ENCODE peak calls at places on chromosomes 16 and 17, in five cellular contexts. X, P, A, C and U are unnamed samples.

GRCh38 chr16:19765860-19766553 is 47.9 kb downstream of the IQCK start:
- DNase-seq in X (no peak), P (no peak), A (no peak), C (no peak), U (no peak)

GRCh38 chr16:27977966-27978365 is 85.5 kb downstream of the GSG1L start:
- DNase-seq in X (no peak), P (no peak), A (no peak), C (no peak), U (no peak)

GRCh38 chr16:81650982-81651562 is 128.0 kb upstream of the PLCG2 start:
- DNase-seq in X (peak; percentile 48), P (no peak), A (no peak), C (no peak), U (no peak)

GRCh38 chr16:77788196-77789084 is at the start of gene VAT1L:
- DNase-seq in X (peak; percentile 57), P (no peak), A (no peak), C (peak; percentile 69), U (no peak)

GRCh38 chr16:84503751-84504395 is 586 bp downstream of the MEAK7 start:
- DNase-seq in X (no peak), P (no peak), A (no peak), C (peak; percentile 17), U (no peak)

GRCh38 chr16:9297437-9298113 is 206.1 kb downstream of the HAPSTR1 start:
- DNase-seq in X (no peak), P (no peak), A (peak; percentile 34), C (peak; percentile 21), U (no peak)

GRCh38 chr17:40086150-40087044 is 14.0 kb downstream of the NR1D1 start:
- DNase-seq in X (peak; percentile 61), P (no peak), A (no peak), C (peak; percentile 62), U (no peak)

GRCh38 chr17:49748223-49748622 is 15.7 kb downstream of the FAM117A start:
- DNase-seq in X (no peak), P (no peak), A (no peak), C (no peak), U (no peak)

GRCh38 chr17:76530826-76531500 is 6.5 kb downstream of the CYGB start:
- DNase-seq in X (no peak), P (no peak), A (no peak), C (no peak), U (no peak)

GRCh38 chr16:51607202-51607756 is 456.2 kb upstream of the SALL1 start:
- DNase-seq in X (no peak), P (no peak), A (no peak), C (no peak), U (no peak)

GRCh38 chr16:81455720-81456494 is 11.3 kb downstream of the CMIP start:
- DNase-seq in X (no peak), P (no peak), A (no peak), C (no peak), U (no peak)

GRCh38 chr17:36934144-36934758 is 3.0 kb upstream of the LHX1 start:
- DNase-seq in X (no peak), P (no peak), A (no peak), C (no peak), U (no peak)

GRCh38 chr17:76038050-76038449 is 10.9 kb upstream of the EVPL start:
- DNase-seq in X (no peak), P (no peak), A (no peak), C (no peak), U (no peak)

GRCh38 chr16:87666919-87667318 is 64.6 kb downstream of the JPH3 start:
- DNase-seq in X (no peak), P (no peak), A (no peak), C (no peak), U (no peak)

GRCh38 chr17:5585814-5586558 is 1.7 kb upstream of the NLRP1 start:
- DNase-seq in X (peak; percentile 44), P (no peak), A (no peak), C (no peak), U (peak; percentile 15)

GRCh38 chr17:73646409-73647305 is 2.4 kb upstream of the SDK2 start:
- DNase-seq in X (peak; percentile 40), P (no peak), A (no peak), C (peak; percentile 31), U (no peak)

GRCh38 chr17:56608941-56609340 is 15.4 kb downstream of the NOG start:
- DNase-seq in X (no peak), P (no peak), A (no peak), C (no peak), U (no peak)

GRCh38 chr17:10130733-10131132 is 67.7 kb downstream of the GAS7 start:
- DNase-seq in X (no peak), P (no peak), A (no peak), C (no peak), U (no peak)

GRCh38 chr17:35224436-35224835 is 18.4 kb upstream of the SLFN5 start:
- DNase-seq in X (no peak), P (no peak), A (no peak), C (no peak), U (no peak)

GRCh38 chr17:7483238-7484066 is 714 bp upstream of the POLR2A start:
- DNase-seq in X (peak; percentile 96), P (peak; percentile 78), A (peak; percentile 79), C (peak; percentile 89), U (peak; percentile 72)

GRCh38 chr16:4372578-4373355 is 1.1 kb downstream of the VASN start:
- DNase-seq in X (no peak), P (no peak), A (no peak), C (peak; percentile 73), U (no peak)

GRCh38 chr16:31879937-31880321 is 6.3 kb downstream of the ZNF267 start:
- DNase-seq in X (no peak), P (no peak), A (no peak), C (no peak), U (no peak)

GRCh38 chr17:57767561-57767960 is 22.5 kb upstream of the CCDC182 start:
- DNase-seq in X (no peak), P (no peak), A (no peak), C (no peak), U (no peak)

GRCh38 chr16:47504599-47504998 is 43.5 kb downstream of the PHKB start:
- DNase-seq in X (peak; percentile 55), P (peak; percentile 2), A (no peak), C (no peak), U (no peak)

GRCh38 chr16:17743578-17743977 is 272.8 kb upstream of the XYLT1 start:
- DNase-seq in X (no peak), P (no peak), A (no peak), C (no peak), U (no peak)

GRCh38 chr16:69513180-69513966 is 52.4 kb upstream of the NFAT5 start:
- DNase-seq in X (no peak), P (peak; percentile 10), A (no peak), C (no peak), U (peak; percentile 38)

GRCh38 chr16:590165-590874 is 454 bp downstream of the RAB40C start:
- DNase-seq in X (peak; percentile 64), P (no peak), A (no peak), C (no peak), U (no peak)
- TF ChIP-seq CTCF in X (no peak), P (no peak), A (no peak), C (no peak), U (no peak)

GRCh38 chr17:32488177-32488542 is 1.4 kb downstream of the CDK5R1 start:
- DNase-seq in X (no peak), P (no peak), A (no peak), C (no peak), U (no peak)

GRCh38 chr17:32487460-32488176 is 825 bp downstream of the CDK5R1 start:
- DNase-seq in X (no peak), P (no peak), A (no peak), C (no peak), U (no peak)

GRCh38 chr17:32488604-32489180 is 1.9 kb downstream of the CDK5R1 start:
- DNase-seq in X (no peak), P (no peak), A (no peak), C (no peak), U (no peak)

GRCh38 chr17:32490101-32490482 is 3.3 kb downstream of the CDK5R1 start:
- DNase-seq in X (no peak), P (no peak), A (no peak), C (no peak), U (no peak)

GRCh38 chr17:32489320-32490100 is 2.7 kb downstream of the CDK5R1 start:
- DNase-seq in X (no peak), P (no peak), A (no peak), C (no peak), U (no peak)
- H3K4me3 ChIP-seq in X (no peak overlapping the region), P (no peak overlapping the region), A (no peak overlapping the region), C (no peak overlapping the region), U (peak overlapping the region; percentile 17)

DNA sequence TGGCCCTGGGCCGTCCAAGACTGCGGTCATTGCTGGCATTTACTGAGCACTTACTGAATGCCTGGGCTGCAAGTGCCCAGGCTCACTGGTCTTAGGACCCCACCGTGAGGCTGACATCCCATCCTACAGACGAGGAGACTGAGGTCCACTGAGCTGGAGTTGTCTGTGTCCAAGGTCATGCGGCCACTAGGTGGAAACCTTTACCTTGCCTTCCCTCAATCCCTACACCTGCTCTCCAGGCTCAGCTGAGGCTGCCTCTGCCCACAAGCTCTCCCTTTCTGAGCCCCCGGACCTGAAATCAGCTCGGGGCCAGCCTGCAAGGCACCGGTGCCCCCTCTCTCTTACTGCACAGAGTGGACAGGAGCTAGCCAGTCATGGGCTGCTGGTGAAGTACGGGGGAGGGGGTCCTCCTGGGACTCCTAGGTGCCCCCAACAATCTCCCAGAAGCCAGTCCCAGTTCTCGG is 1.5 kb downstream of the CASKIN1 start:
- DNase-seq in X (peak; percentile 59), P (no peak), A (no peak), C (peak; percentile 74), U (no peak)
- TF ChIP-seq CTCF in X (peak; percentile 48), P (peak; percentile 41), A (peak; percentile 62), C (peak; percentile 45), U (peak; percentile 33)

DNA sequence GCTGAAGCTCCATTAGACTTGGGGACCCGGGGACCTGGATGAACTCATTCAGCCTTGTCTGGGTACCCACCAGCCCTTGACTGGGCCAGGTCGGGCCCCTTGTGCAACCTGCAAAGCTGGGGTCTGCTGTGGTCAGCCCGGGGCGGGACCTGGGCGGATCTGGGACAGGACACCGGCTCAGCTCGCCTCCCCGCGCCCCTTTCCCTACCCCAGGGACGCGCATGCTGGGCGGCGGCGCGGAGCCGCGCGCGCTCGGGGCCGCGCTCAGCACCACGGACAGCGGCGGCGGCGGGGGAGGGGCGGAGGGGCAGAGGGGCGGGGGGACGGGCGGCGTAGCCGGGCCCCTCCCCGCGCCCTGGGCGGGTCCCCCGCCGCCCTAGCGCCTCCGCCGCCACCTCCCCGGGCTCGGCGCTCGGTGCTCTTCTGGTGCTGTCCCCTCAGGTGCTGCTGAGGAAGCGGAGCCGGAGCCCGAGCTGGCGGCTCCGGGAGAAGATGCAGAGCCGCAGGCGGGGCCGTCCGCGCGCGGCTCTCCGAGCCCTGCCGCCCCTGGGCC is 7.4 kb downstream of the ACD start:
- DNase-seq in X (no peak), P (no peak), A (peak; percentile 26), C (peak; percentile 50), U (no peak)
- H3K4me3 ChIP-seq in X (peak overlapping the region; percentile 49), P (peak overlapping the region; percentile 50), A (peak overlapping the region; percentile 79), C (no peak overlapping the region), U (peak overlapping the region; percentile 33)

GRCh38 chr17:63911657-63912100 is 621 bp upstream of the CSHL1 start:
- DNase-seq in X (peak; percentile 20), P (no peak), A (peak; percentile 16), C (peak; percentile 37), U (no peak)
- TF ChIP-seq CTCF in X (peak; percentile 72), P (peak; percentile 66), A (peak; percentile 78), C (peak; percentile 65), U (peak; percentile 63)

DNA sequence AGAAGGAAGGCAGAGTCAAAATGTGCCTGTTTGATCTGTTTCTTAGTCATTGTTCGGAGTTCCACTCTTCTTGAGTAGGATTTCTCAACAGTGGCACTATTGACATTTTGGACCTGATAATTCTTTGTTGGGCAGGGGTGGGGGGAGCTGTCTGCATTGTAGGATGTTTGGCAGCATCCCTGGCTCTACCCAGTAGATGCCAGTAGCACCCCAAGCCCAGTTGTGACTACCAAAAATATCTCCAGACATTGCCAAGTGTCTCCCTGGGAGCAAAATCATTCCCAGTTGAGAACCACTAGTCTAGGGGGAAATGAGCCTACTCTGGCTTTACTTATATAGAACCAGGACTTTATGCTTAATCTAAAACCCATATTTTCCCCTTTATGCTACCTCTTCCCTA is 1.1 kb upstream of the GFOD2 start:
- DNase-seq in X (no peak), P (no peak), A (no peak), C (no peak), U (no peak)
- H3K4me3 ChIP-seq in X (peak overlapping the region; percentile 97), P (peak overlapping the region; percentile 91), A (peak overlapping the region; percentile 84), C (peak overlapping the region; percentile 96), U (peak overlapping the region; percentile 96)